ENCODE peak calls at places on chromosomes 11 and 22, in seven cellular contexts. T, K, U, G, M, C and D are unnamed samples.

GRCh38 chr11:69898123-69898522 is 78.9 kb upstream of the FGF3 start:
- DNase-seq in T (no peak), K (no peak), U (no peak), G (no peak), M (no peak), C (no peak), D (no peak)

GRCh38 chr11:128040603-128041002 is 546.8 kb downstream of the ETS1 start:
- DNase-seq in T (no peak), K (no peak), U (no peak), G (no peak), M (no peak), C (no peak), D (no peak)

GRCh38 chr11:69430566-69430965 is 50.9 kb upstream of the LINC01488 start:
- DNase-seq in T (no peak), K (no peak), U (peak; percentile 30), G (no peak), M (peak; percentile 13), C (no peak), D (no peak)

GRCh38 chr11:114280696-114281095 is 15.5 kb upstream of the NNMT start:
- DNase-seq in T (peak; percentile 61), K (peak; percentile 52), U (peak; percentile 85), G (peak; percentile 47), M (no peak), C (no peak), D (peak; percentile 50)

GRCh38 chr11:75285776-75286360 is 45.3 kb downstream of the TPBGL start:
- DNase-seq in T (no peak), K (no peak), U (no peak), G (no peak), M (no peak), C (no peak), D (no peak)

GRCh38 chr11:21048626-21049025 is 379.2 kb downstream of the NELL1 start:
- DNase-seq in T (no peak), K (no peak), U (no peak), G (no peak), M (no peak), C (no peak), D (no peak)

GRCh38 chr11:68996376-68997123 is 15.8 kb upstream of the MRGPRD start:
- DNase-seq in T (no peak), K (no peak), U (no peak), G (no peak), M (no peak), C (no peak), D (no peak)

GRCh38 chr11:102762414-102762813 is 18.0 kb downstream of the MMP10 start:
- DNase-seq in T (no peak), K (no peak), U (peak; percentile 62), G (no peak), M (no peak), C (no peak), D (no peak)

GRCh38 chr11:109644158-109644557 is 222.2 kb downstream of the C11orf87 start:
- DNase-seq in T (no peak), K (no peak), U (no peak), G (no peak), M (no peak), C (no peak), D (no peak)

GRCh38 chr11:27501102-27501501 is 5.5 kb downstream of the LIN7C start:
- DNase-seq in T (no peak), K (no peak), U (no peak), G (no peak), M (no peak), C (no peak), D (no peak)

GRCh38 chr11:27509953-27510352 is 3.4 kb upstream of the LIN7C start:
- DNase-seq in T (no peak), K (no peak), U (no peak), G (no peak), M (no peak), C (no peak), D (no peak)

GRCh38 chr11:27505781-27506180 is 788 bp downstream of the LIN7C start:
- DNase-seq in T (no peak), K (no peak), U (peak; percentile 13), G (no peak), M (no peak), C (no peak), D (no peak)

GRCh38 chr11:27507561-27508322 is 1.2 kb upstream of the LIN7C start:
- DNase-seq in T (no peak), K (no peak), U (no peak), G (no peak), M (no peak), C (no peak), D (no peak)

DNA sequence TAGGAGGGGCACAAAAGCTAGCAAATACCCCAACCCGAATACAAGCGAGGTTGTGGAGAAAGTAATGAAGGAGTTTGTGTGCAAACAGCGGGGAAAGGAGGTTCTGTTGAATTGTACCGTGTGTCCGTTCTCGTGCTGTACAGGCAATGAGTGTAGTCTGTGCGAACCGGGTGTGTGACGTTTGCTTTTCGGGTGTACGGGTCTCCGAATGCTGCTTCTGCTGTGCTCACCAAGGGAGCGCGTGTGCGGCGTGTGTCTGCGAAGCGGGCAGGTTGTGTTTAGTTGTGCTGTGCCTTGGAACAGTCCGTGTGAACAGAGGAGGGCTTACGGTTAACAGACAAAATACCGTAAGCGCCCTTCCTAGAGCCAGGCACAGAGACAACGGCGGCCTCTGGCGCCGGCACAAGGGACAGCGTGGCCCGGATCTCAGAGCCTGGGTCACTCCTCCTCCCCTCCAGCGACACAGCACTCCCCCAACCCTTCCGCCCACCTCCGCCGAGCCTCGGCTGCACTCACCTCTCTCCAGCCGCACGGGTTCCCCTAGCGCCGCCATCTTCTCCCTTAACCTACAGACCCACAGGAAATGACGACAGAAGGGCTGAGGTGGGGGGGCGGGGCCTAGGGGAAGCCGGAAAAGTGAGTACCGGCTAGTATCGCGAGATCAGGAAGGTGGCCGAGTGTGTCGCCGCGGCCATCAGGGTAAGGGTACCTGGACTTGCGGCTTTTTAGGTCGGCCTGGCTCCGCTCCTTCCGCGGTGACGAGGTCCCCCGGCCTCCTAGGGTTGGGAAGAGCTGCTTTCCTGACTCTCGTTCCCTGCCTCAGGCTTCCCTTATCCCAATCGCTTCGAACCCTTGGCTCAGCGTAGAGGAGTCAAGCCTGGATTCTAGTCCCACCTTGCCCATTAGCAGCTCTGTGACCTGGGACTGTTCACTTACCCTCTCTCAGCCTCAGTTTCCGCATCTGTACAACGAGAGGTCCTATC is at the start of gene LIN7C:
- DNase-seq in T (peak; percentile 96), K (peak; percentile 97), U (peak; percentile 92), G (peak; percentile 97), M (peak; percentile 96), C (peak; percentile 98), D (peak; percentile 98)
- TF ChIP-seq POLR2A in T (peak; percentile 87), K (peak; percentile 73), U (peak; percentile 95), G (peak; percentile 87), M (peak; percentile 86), C (peak; percentile 95), D (peak; percentile 75)

GRCh38 chr22:42073568-42074152 is 388 bp upstream of the PHETA2 start:
- DNase-seq in T (no peak), K (no peak), U (no peak), G (no peak), M (no peak), C (no peak), D (no peak)
- H3K4me3 ChIP-seq in T (peak overlapping the region; percentile 73), K (peak overlapping the region; percentile 81), U (peak overlapping the region; percentile 84), G (peak overlapping the region; percentile 70), M (peak overlapping the region; percentile 74), C (peak overlapping the region; percentile 68), D (peak overlapping the region; percentile 74)

GRCh38 chr11:37505406-37505805 is 907.4 kb upstream of the RAG2 start:
- DNase-seq in T (no peak), K (no peak), U (no peak), G (no peak), M (no peak), C (no peak), D (no peak)

GRCh38 chr11:37504066-37504611 is 906.1 kb upstream of the RAG2 start:
- DNase-seq in T (no peak), K (no peak), U (peak; percentile 90), G (no peak), M (no peak), C (no peak), D (no peak)

GRCh38 chr11:37504925-37505324 is 906.9 kb upstream of the RAG2 start:
- DNase-seq in T (no peak), K (no peak), U (peak; percentile 95), G (no peak), M (peak; percentile 46), C (no peak), D (no peak)

GRCh38 chr11:37509471-37509870 is 911.4 kb upstream of the RAG2 start:
- DNase-seq in T (no peak), K (no peak), U (no peak), G (no peak), M (no peak), C (no peak), D (no peak)

DNA sequence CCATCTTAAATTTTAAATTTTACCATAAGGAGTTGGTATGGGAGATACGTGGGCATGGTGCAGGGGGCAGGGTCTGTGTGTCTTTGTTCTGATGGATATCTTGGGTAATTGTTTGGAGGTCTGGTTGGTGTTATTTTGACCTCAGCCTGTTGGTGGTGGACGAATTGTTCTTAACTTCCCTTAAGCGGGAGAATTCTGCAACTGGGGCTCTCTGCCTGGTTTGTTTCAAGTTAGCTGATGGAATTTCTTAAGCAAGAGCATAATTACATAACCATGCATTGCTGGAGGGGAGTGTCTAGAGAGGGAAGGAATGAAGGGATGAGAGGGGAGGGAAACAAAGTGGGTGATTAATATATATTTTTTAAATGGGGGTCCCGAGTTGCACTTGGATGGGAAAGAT is 908.5 kb upstream of the RAG2 start:
- DNase-seq in T (no peak), K (no peak), U (no peak), G (no peak), M (no peak), C (no peak), D (no peak)
- H3K4me1 ChIP-seq in T (no peaks in the 10 kb centered on the region), K (no peaks in the 10 kb centered on the region), U (peaks cover 14% of the 10 kb centered on the region), G (no peaks in the 10 kb centered on the region), M (no peaks in the 10 kb centered on the region), C (no peaks in the 10 kb centered on the region), D (no peaks in the 10 kb centered on the region)

DNA sequence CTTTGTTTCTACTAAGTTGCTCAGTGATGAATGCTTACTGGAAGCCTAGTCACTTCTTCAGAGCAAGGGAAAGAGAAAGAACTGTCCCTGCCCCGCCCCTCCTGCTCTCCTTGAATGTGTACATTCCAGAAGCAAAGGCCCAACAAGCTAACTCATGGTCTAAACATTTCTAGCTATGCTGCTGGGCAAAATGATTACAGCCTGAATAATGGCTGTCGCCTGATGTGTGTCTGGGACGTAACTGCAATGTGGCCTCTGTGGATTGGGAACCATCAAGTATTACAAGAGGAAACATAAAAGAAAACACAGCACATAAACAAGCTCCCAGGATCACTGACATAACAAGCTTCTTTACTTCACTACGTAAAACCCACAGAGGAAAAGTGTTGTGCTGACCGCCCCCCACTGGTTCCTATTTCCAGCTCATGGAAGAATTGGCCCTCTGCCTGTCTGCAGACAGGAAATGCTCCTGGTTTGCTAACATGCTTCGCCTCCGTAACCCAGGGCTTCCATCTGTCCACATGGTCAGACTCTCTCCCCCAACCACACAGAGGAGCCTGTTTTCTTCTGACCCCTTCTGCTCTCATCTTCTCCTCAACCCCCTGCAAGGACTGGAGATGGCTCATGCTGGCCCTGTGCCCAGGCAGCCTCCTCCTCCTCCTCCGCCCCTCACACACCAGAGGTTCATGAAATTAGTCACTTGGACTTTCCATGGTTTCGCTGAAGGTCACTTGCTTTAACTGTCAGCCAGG is 187.2 kb downstream of the MAML2 start:
- DNase-seq in T (peak; percentile 69), K (peak; percentile 34), U (peak; percentile 97), G (peak; percentile 60), M (peak; percentile 61), C (peak; percentile 61), D (peak; percentile 69)
- TF ChIP-seq POLR2A in T (no peak), K (no peak), U (peak; percentile 43), G (no peak), M (no peak), C (no peak), D (no peak)